ENCODE peak calls at places on chromosomes 12 and 14, in five cellular contexts. One of them, this sample, is unnamed.

GRCh38 chr12:15962760-15963159 is 51.6 kb downstream of the DERA start:
- DNase-seq in neural progenitor cell: no peak
- DNase-seq in colonic mucosa: no peak
- DNase-seq in foreskin fibroblast: no peak
- DNase-seq in endothelial cell of umbilical vein: no peak
- DNase-seq in this sample: no peak

GRCh38 chr12:63294327-63294632 is 143.3 kb upstream of the AVPR1A start:
- DNase-seq in neural progenitor cell: no peak
- DNase-seq in colonic mucosa: no peak
- DNase-seq in foreskin fibroblast: peak; percentile 75
- DNase-seq in endothelial cell of umbilical vein: peak; percentile 92
- DNase-seq in this sample: no peak

GRCh38 chr12:62760779-62761178 is 174.2 kb downstream of the PPM1H start:
- DNase-seq in neural progenitor cell: no peak
- DNase-seq in colonic mucosa: no peak
- DNase-seq in foreskin fibroblast: no peak
- DNase-seq in endothelial cell of umbilical vein: no peak
- DNase-seq in this sample: no peak

GRCh38 chr12:104581000-104581570 is 124.3 kb downstream of the CHST11 start:
- DNase-seq in neural progenitor cell: no peak
- DNase-seq in colonic mucosa: no peak
- DNase-seq in foreskin fibroblast: no peak
- DNase-seq in endothelial cell of umbilical vein: no peak
- DNase-seq in this sample: no peak

GRCh38 chr12:94151577-94151976 is 3.2 kb downstream of the PLXNC1 start:
- DNase-seq in neural progenitor cell: no peak
- DNase-seq in colonic mucosa: peak; percentile 75
- DNase-seq in foreskin fibroblast: no peak
- DNase-seq in endothelial cell of umbilical vein: no peak
- DNase-seq in this sample: no peak

GRCh38 chr14:98959958-98960616 is 311.9 kb downstream of the BCL11B start:
- DNase-seq in neural progenitor cell: no peak
- DNase-seq in colonic mucosa: no peak
- DNase-seq in foreskin fibroblast: no peak
- DNase-seq in endothelial cell of umbilical vein: no peak
- DNase-seq in this sample: no peak

GRCh38 chr14:103625361-103626095 is 3.5 kb upstream of the KLC1 start:
- DNase-seq in neural progenitor cell: no peak
- DNase-seq in colonic mucosa: peak; percentile 19
- DNase-seq in foreskin fibroblast: no peak
- DNase-seq in endothelial cell of umbilical vein: no peak
- DNase-seq in this sample: no peak

GRCh38 chr14:48417715-48418500 is 742.5 kb upstream of the MDGA2 start:
- DNase-seq in neural progenitor cell: no peak
- DNase-seq in colonic mucosa: no peak
- DNase-seq in foreskin fibroblast: no peak
- DNase-seq in endothelial cell of umbilical vein: no peak
- DNase-seq in this sample: no peak

DNA sequence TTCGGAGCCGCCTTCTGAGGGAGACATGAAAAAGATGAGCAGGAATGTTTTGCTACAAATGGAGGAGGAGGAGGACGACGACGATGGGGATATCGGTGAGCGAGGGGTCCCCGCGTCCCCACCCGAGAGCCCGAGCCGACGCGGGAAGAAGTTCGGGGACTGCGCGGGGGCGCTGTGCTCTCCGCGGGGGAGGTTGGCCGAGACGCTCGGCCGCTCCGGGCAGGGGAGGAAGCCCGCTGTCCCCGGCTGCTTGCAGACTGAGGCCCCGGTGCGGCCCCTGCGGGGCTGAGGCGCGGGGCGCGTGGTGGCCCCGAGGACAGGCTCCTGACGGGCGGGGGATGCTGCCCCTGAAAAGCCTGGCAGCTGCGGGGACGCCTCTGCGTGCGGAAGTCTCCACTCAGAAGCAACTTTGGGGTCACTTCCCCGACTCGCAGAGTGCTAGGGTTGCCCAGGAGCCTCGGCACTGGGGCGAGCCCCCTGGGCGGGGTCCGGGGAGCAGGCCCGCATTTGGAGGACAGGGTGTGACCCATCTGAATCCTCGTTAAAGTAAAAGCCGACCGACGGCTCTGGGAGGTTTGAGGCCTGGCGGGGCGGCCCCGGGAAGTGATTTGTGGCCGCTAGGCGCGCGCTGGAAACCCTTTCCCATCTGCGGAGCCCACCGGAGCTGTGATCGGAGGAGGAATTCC is 545 bp downstream of the ANO6 start:
- DNase-seq in neural progenitor cell: peak; percentile 81
- DNase-seq in colonic mucosa: peak; percentile 65
- DNase-seq in foreskin fibroblast: no peak
- DNase-seq in endothelial cell of umbilical vein: peak; percentile 67
- DNase-seq in this sample: peak; percentile 74
- TF ChIP-seq CTCF in neural progenitor cell: peak; percentile 42
- TF ChIP-seq CTCF in colonic mucosa: no peak
- TF ChIP-seq CTCF in foreskin fibroblast: peak; percentile 21
- TF ChIP-seq CTCF in endothelial cell of umbilical vein: peak; percentile 60
- TF ChIP-seq CTCF in this sample: peak; percentile 71

DNA sequence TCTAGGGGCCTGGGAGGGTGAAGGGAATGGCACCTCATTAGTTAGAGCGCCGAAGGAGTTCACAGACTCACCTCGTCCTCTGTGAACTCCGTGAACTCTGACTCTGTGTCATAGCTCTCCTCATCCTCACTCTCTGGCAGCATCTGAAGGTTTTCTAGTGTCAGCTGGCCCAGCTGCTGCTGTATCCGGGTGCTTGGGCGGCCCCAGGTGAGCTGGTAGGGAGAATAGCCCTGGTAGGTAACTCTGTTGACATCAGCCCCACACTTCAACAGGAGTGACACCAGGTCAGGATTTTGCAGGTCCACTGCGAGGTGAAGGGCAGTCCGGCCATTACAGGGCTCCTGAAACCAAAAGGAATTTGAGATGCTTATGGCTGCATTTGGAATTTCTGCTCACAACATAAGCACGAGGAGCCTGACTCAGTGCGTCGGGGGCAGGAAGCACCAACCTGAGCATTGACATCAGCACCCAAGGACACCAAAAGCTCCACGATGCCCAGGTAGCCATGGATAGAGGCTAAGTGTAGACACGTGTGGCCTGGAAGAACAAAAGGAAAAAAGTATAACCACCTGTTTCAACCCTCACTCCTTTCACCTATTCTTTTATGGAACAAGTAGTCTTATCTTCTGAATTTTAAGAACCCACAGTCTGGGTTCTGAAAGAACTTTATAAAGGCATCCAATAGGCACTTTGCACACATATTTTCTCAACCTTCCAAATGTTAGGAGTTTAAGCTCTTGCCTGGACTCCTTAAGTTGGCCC is 2.0 kb downstream of the NFKBIA start:
- DNase-seq in neural progenitor cell: no peak
- DNase-seq in colonic mucosa: peak; percentile 63
- DNase-seq in foreskin fibroblast: no peak
- DNase-seq in endothelial cell of umbilical vein: peak; percentile 38
- DNase-seq in this sample: no peak
- TF ChIP-seq CTCF in neural progenitor cell: no peak
- TF ChIP-seq CTCF in colonic mucosa: no peak
- TF ChIP-seq CTCF in foreskin fibroblast: no peak
- TF ChIP-seq CTCF in endothelial cell of umbilical vein: no peak
- TF ChIP-seq CTCF in this sample: no peak

DNA sequence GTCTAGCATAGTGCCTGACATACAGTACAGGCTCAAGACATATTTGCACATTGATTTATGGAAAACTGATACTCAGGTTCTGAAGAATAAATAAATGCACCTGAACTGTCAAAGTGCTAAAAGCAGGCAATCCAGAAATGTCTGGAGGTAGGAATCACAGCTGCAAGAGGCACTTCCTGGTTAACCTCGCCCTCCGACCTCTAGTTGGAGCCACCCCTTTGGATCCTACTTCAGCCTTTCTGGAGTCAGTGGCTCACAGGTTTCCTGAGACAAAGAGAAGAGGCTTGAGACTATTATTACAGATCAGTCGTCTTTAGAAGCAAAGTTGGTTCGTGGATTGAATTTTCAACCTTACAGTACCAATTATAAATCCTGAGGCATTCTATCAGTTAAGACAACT is 13.0 kb downstream of the TCP11L2 start:
- DNase-seq in neural progenitor cell: no peak
- DNase-seq in colonic mucosa: no peak
- DNase-seq in foreskin fibroblast: no peak
- DNase-seq in endothelial cell of umbilical vein: no peak
- DNase-seq in this sample: no peak
- TF ChIP-seq CTCF in neural progenitor cell: no peak
- TF ChIP-seq CTCF in colonic mucosa: no peak
- TF ChIP-seq CTCF in foreskin fibroblast: no peak
- TF ChIP-seq CTCF in endothelial cell of umbilical vein: no peak
- TF ChIP-seq CTCF in this sample: no peak

GRCh38 chr12:121628536-121628935 is 2.2 kb downstream of the ORAI1 start:
- DNase-seq in neural progenitor cell: no peak
- DNase-seq in colonic mucosa: no peak
- DNase-seq in foreskin fibroblast: no peak
- DNase-seq in endothelial cell of umbilical vein: no peak
- DNase-seq in this sample: no peak

GRCh38 chr12:121630791-121631190 is 4.5 kb downstream of the ORAI1 start:
- DNase-seq in neural progenitor cell: no peak
- DNase-seq in colonic mucosa: no peak
- DNase-seq in foreskin fibroblast: no peak
- DNase-seq in endothelial cell of umbilical vein: no peak
- DNase-seq in this sample: no peak

GRCh38 chr12:121628037-121628436 is 1.7 kb downstream of the ORAI1 start:
- DNase-seq in neural progenitor cell: no peak
- DNase-seq in colonic mucosa: peak; percentile 73
- DNase-seq in foreskin fibroblast: no peak
- DNase-seq in endothelial cell of umbilical vein: no peak
- DNase-seq in this sample: no peak

GRCh38 chr12:121626087-121626852 is at the start of gene ORAI1:
- DNase-seq in neural progenitor cell: peak; percentile 98
- DNase-seq in colonic mucosa: peak; percentile 98
- DNase-seq in foreskin fibroblast: peak; percentile 96
- DNase-seq in endothelial cell of umbilical vein: peak; percentile 94
- DNase-seq in this sample: peak; percentile 97

DNA sequence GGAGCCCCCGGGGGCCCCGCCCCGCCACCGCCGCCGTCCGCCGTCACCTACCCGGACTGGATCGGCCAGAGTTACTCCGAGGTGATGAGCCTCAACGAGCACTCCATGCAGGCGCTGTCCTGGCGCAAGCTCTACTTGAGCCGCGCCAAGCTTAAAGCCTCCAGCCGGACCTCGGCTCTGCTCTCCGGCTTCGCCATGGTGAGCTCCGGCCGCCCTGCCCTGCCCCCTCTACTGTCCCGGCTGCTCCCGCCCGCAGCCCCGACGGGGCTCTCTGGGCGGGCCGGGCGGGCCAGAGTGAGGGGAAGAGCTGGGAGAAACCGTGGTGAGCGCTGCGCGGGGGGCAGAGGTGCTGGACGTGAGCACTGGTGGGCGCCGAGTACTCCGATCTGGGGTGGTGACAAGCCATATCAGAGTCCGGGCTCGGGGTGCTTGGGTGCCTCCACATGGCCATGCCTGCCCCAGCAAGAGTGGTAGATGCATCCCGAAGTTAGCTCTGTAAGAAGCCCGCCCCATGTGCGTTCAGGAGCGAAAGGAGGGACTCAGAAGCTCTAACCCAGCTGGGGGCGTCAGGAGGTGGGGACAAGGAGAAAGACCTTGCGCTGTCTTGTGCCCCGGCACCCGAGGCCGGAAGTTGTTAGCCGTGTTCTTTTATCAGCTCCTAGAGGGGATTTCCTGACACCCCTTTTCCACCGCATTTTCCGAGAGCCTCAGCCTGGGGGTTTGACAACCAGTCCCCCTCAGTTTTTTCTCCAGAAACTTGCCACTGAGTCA is 708 bp downstream of the ORAI1 start:
- DNase-seq in neural progenitor cell: peak; percentile 84
- DNase-seq in colonic mucosa: peak; percentile 69
- DNase-seq in foreskin fibroblast: peak; percentile 50
- DNase-seq in endothelial cell of umbilical vein: peak; percentile 80
- DNase-seq in this sample: no peak
- TF ChIP-seq CTCF in neural progenitor cell: no peak
- TF ChIP-seq CTCF in colonic mucosa: no peak
- TF ChIP-seq CTCF in foreskin fibroblast: no peak
- TF ChIP-seq CTCF in endothelial cell of umbilical vein: no peak
- TF ChIP-seq CTCF in this sample: peak; percentile 24

DNA sequence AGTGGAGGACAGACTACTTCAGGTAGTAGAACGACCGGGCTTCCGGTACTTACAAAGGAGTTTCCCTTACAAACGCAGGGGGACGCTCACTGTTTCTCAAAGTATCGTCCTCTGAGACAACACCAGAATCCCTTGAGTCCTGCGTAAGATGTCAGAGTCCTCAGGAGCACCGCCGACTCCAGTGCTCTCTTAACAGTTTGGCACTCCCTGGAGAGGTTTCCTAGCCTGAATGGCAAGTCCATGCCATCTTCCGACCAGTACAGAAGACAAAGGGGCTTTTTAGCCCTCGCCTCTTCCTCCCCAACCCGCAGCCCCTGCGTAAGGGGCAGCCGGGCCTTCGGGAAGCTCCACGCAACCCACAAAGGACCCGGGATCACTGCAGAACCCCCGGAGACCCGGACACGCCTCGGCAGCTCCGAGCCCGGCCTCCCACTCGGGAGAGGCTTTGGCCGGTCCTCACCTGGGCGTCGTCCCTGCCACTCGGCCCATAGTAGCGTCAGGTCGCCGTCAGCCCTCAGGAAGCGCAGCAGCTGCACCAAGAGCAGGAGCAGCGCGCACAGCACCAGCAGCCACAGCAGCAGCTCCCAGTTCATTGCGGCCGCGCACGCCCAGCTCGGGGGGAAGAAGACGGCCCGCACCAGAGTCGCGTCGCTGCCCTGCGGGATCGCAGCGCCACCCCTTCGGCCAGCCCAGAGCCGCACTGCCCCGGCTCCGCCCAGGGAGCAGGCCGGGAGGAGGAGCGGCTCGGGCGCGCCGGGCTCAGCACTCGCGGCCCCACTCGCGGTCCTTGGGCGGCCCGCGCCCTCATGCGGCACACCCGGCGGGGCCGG is at the start of gene DHRS7:
- DNase-seq in neural progenitor cell: peak; percentile 92
- DNase-seq in colonic mucosa: peak; percentile 79
- DNase-seq in foreskin fibroblast: peak; percentile 85
- DNase-seq in endothelial cell of umbilical vein: peak; percentile 82
- DNase-seq in this sample: peak; percentile 82
- TF ChIP-seq CTCF in neural progenitor cell: peak; percentile 49
- TF ChIP-seq CTCF in colonic mucosa: peak; percentile 41
- TF ChIP-seq CTCF in foreskin fibroblast: peak; percentile 10
- TF ChIP-seq CTCF in endothelial cell of umbilical vein: peak; percentile 21
- TF ChIP-seq CTCF in this sample: peak; percentile 63

GRCh38 chr12:49060237-49061156 is at the start of gene KMT2D:
- DNase-seq in neural progenitor cell: peak; percentile 98
- DNase-seq in colonic mucosa: peak; percentile 93
- DNase-seq in foreskin fibroblast: peak; percentile 97
- DNase-seq in endothelial cell of umbilical vein: peak; percentile 92
- DNase-seq in this sample: peak; percentile 94
- TF ChIP-seq CTCF in neural progenitor cell: peak; percentile 44
- TF ChIP-seq CTCF in colonic mucosa: peak; percentile 12
- TF ChIP-seq CTCF in foreskin fibroblast: peak; percentile 16
- TF ChIP-seq CTCF in endothelial cell of umbilical vein: peak; percentile 6
- TF ChIP-seq CTCF in this sample: peak; percentile 74

This sample was measured in type B pancreatic cell.